ENCODE peak calls at places on chromosomes 4 and X, in eight cellular contexts. M is testis, P is stomach, D is MM.1S, O is A549, F is lower lobe of right lung, K is upper lobe of right lung, Y is psoas muscle. A is an unnamed sample. For H3K4me1, the result is how much of the 10 kb centered on the place peaks cover.

GRCh38 chrX:119398974-119399771 is at the start of gene SLC25A43:
- DNase-seq in P (peak), O (peak), F (peak), K (peak), Y (peak), D (peak), M (peak), A (peak)

GRCh38 chr4:93467484-93468155 is 360.9 kb upstream of the ATOH1 start:
- DNase-seq in Y (no peak), P (no peak), K (no peak), M (no peak), F (no peak), O (no peak), D (no peak), A (no peak)

GRCh38 chr4:27154706-27155105 is 294.1 kb downstream of the STIM2 start:
- DNase-seq in K (no peak), O (no peak), P (no peak), Y (no peak), D (no peak), M (no peak), F (no peak), A (no peak)

GRCh38 chrX:38929966-38930421 is 128.7 kb downstream of the MID1IP1 start:
- DNase-seq in O (no peak), P (no peak), M (no peak), D (peak), K (no peak), F (no peak), Y (peak), A (no peak)

GRCh38 chr4:64799751-64800150 is 390.5 kb upstream of the TECRL start:
- DNase-seq in D (no peak), M (no peak), Y (no peak), O (no peak), K (peak), F (peak), P (no peak), A (peak)

GRCh38 chr4:73714647-73715046 is 25.7 kb upstream of the CXCL8 start:
- DNase-seq in F (no peak), M (no peak), Y (no peak), O (no peak), P (no peak), K (no peak), D (no peak), A (no peak)

GRCh38 chrX:56289449-56289848 is 57.3 kb downstream of the KLF8 start:
- DNase-seq in K (no peak), P (no peak), Y (no peak), F (no peak), O (no peak), D (no peak), M (no peak), A (no peak)

GRCh38 chr4:35772291-35772690 is 472.0 kb downstream of the ARAP2 start:
- DNase-seq in F (no peak), P (no peak), K (no peak), Y (no peak), M (no peak), O (no peak), D (no peak), A (no peak)

GRCh38 chr4:83677656-83678055 is 141.7 kb downstream of the GPAT3 start:
- DNase-seq in P (no peak), F (no peak), O (no peak), D (no peak), M (no peak), Y (no peak), K (no peak), A (no peak)

GRCh38 chr4:134024251-134024650 is 177.3 kb downstream of the PABPC4L start:
- DNase-seq in K (no peak), M (no peak), D (no peak), Y (no peak), O (no peak), F (no peak), P (no peak), A (no peak)

GRCh38 chrX:10015711-10016515 is 48.8 kb downstream of the CLDN34 start:
- DNase-seq in Y (peak), P (no peak), O (no peak), F (peak), K (peak), D (peak), M (no peak), A (peak)

GRCh38 chr4:141196227-141196928 is 24.3 kb upstream of the ZNF330 start:
- DNase-seq in D (no peak), M (no peak), O (no peak), P (no peak), Y (no peak), K (no peak), F (no peak), A (no peak)

GRCh38 chr4:3768842-3769641 is 2.9 kb downstream of the ADRA2C start:
- DNase-seq in F (no peak), Y (no peak), K (no peak), D (no peak), P (no peak), O (no peak), M (no peak), A (no peak)

GRCh38 chr4:3766791-3767561 is 791 bp downstream of the ADRA2C start:
- DNase-seq in P (no peak), O (no peak), Y (no peak), F (no peak), M (peak), K (no peak), D (no peak), A (no peak)

GRCh38 chr4:3766207-3766790 is at the start of gene ADRA2C:
- DNase-seq in P (no peak), K (no peak), O (peak), D (no peak), Y (peak), F (no peak), M (peak), A (no peak)

GRCh38 chr4:3769642-3770184 is 3.5 kb downstream of the ADRA2C start:
- DNase-seq in D (no peak), P (no peak), Y (no peak), O (no peak), K (no peak), M (no peak), F (no peak), A (no peak)

DNA sequence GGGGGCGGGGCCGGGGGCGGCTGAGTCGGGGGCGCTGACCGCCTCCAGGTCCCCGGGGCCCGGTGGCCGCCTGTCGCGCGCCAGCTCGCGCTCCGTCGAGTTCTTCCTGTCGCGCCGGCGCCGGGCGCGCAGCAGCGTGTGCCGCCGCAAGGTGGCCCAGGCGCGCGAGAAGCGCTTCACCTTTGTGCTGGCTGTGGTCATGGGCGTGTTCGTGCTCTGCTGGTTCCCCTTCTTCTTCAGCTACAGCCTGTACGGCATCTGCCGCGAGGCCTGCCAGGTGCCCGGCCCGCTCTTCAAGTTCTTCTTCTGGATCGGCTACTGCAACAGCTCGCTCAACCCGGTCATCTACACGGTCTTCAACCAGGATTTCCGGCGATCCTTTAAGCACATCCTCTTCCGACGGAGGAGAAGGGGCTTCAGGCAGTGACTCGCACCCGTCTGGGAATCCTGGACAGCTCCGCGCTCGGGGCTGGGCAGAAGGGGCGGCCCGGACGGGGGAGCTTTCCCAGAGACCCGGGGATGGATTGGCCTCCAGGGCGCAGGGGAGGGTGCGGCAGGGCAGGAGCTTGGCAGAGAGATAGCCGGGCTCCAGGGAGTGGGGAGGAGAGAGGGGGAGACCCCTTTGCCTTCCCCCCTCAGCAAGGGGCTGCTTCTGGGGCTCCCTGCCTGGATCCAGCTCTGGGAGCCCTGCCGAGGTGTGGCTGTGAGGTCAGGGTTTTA is 1.5 kb downstream of the ADRA2C start:
- DNase-seq in M (peak), D (no peak), O (no peak), P (no peak), Y (no peak), F (no peak), K (no peak), A (no peak)
- H3K4me3 ChIP-seq in M (peak), D (no peak), O (no peak), P (no peak), Y (no peak), F (no peak), K (no peak), A (no peak)

DNA sequence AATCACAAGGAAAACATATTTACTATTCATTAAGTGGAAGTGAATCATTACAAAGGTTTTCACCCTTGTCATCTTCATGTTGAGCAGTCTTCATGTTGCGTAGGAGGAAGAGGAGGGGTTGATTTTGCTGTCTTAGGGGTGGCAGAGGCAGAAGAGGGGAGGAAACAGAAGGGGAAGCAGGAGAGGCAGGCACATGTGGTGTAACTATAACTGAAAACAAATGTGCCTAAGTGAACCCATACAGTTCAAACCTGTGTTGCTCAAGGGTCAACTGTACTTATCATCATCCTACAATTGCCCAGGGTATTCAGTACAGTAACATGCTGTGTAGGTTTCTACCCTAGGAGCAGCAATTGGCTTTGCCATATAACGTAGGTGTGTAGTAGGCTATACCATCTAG is 47.2 kb downstream of the SYNPO2 start:
- DNase-seq in Y (no peak), F (no peak), M (no peak), K (no peak), P (no peak), D (no peak), O (no peak), A (no peak)
- H3K4me1 ChIP-seq in Y (under half), F (under half), M (under half), K (under half), P (under half), D (under half), O (under half), A (under half)

GRCh38 chr4:113579360-113579759 is 182.2 kb downstream of the CAMK2D start:
- DNase-seq in O (no peak), Y (no peak), P (no peak), D (no peak), K (no peak), M (no peak), F (no peak), A (no peak)
- TF ChIP-seq CTCF in O (no peak), Y (no peak), P (no peak), D (no peak), K (no peak), M (no peak), F (no peak), A (no peak)

GRCh38 chr4:16198271-16198670 is 28.0 kb downstream of the TAPT1 start:
- DNase-seq in Y (no peak), K (no peak), F (no peak), D (no peak), O (no peak), M (no peak), P (no peak), A (no peak)
- H3K4me3 ChIP-seq in Y (no peak), K (no peak), F (no peak), D (no peak), O (no peak), M (no peak), P (no peak), A (no peak)

GRCh38 chr4:186483656-186484055 is 71.7 kb downstream of the MTNR1A start:
- DNase-seq in P (no peak), M (no peak), F (no peak), O (no peak), K (no peak), Y (no peak), D (no peak), A (no peak)
- H3K4me1 ChIP-seq in P (under half), M (under half), F (under half), O (under half), K (under half), Y (under half), D (under half), A (under half)

GRCh38 chr4:68905598-68906237 is 45.9 kb downstream of the UGT2A3 start:
- DNase-seq in M (no peak), F (no peak), O (no peak), Y (no peak), K (no peak), D (no peak), P (peak), A (no peak)

GRCh38 chr4:68907788-68908700 is 43.6 kb downstream of the UGT2A3 start:
- DNase-seq in P (no peak), K (no peak), O (no peak), M (no peak), D (no peak), Y (no peak), F (no peak), A (no peak)

GRCh38 chr4:68906238-68907137 is 45.1 kb downstream of the UGT2A3 start:
- DNase-seq in P (no peak), O (no peak), K (no peak), Y (no peak), F (no peak), M (peak), D (no peak), A (peak)

GRCh38 chr4:68907230-68907629 is 44.4 kb downstream of the UGT2A3 start:
- DNase-seq in M (no peak), F (no peak), Y (no peak), O (no peak), P (no peak), D (no peak), K (no peak), A (no peak)

DNA sequence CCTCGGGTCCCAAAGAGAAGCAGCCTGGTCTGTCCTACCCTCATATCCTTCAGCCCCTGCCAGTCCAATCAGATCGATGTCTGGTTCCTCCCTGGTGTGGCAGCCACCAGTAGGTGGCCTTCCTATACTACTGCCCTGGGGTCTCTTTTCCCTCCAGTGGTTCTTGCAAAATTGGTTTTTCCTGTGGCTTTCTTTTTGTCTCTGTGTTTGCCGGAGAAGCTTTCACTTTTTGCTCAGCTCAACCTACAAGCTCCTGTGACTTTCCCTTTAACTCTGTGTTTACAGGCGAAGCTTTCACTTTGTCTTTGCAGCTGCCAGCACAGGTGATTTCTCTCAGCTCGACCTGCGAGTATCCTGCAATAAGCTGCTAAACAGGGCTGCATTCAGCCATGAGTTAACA is 46.8 kb downstream of the UGT2A3 start:
- DNase-seq in D (peak), O (no peak), K (no peak), F (no peak), M (no peak), P (no peak), Y (no peak), A (no peak)
- TF ChIP-seq CTCF in D (peak), O (no peak), K (no peak), F (no peak), M (no peak), P (no peak), Y (no peak), A (no peak)

DNA sequence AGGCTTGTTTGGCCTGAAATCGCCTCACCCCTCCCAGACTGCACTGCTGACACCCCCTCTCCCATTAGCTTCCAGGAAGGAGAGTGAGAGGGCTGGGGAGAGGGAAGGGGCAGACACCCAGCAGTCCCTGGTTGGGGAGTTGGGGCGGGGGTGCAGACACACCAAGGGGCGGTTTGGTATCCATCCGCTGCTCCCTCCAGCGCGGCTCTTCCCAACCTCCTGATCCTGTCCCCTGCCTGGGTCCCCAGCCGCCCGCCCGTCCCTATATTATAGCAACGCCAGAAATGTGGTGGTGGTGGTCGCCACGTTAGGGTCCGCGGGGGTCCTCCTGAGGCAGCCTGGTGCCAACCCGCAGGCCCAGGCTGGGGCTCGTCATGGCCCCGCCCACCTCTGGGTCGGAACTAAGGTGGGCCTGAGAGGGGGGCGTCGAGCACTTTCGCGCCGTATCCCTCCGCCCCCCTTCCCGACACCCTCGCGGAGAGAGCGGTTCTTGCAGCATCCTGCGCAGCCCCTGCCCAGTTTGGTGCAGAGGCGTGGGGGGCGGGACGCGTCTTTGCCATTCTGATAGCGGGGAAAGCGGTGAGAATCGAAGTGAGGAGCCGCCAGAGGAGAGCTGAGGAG is 25.1 kb downstream of the GPRASP3 start:
- DNase-seq in D (no peak), K (no peak), P (no peak), Y (no peak), M (peak), F (peak), O (no peak), A (no peak)
- H3K4me3 ChIP-seq in D (no peak), K (peak), P (peak), Y (peak), M (peak), F (peak), O (peak), A (peak)

GRCh38 chr4:179831274-179831673 is 2389.0 kb upstream of the AGA start:
- DNase-seq in Y (no peak), D (no peak), M (no peak), O (no peak), K (no peak), P (no peak), F (no peak), A (no peak)
- H3K4me1 ChIP-seq in Y (under half), D (under half), M (under half), O (under half), K (under half), P (under half), F (under half), A (under half)

GRCh38 chr4:138267835-138268234 is 25.7 kb upstream of the SLC7A11 start:
- DNase-seq in D (no peak), Y (no peak), P (no peak), F (no peak), O (no peak), M (no peak), K (no peak), A (no peak)

GRCh38 chr4:138266948-138267347 is 24.8 kb upstream of the SLC7A11 start:
- DNase-seq in D (no peak), O (no peak), F (no peak), P (no peak), Y (no peak), K (no peak), M (no peak), A (no peak)

GRCh38 chr4:138263438-138263837 is 21.3 kb upstream of the SLC7A11 start:
- DNase-seq in D (no peak), Y (no peak), O (no peak), K (no peak), P (no peak), F (no peak), M (no peak), A (no peak)

DNA sequence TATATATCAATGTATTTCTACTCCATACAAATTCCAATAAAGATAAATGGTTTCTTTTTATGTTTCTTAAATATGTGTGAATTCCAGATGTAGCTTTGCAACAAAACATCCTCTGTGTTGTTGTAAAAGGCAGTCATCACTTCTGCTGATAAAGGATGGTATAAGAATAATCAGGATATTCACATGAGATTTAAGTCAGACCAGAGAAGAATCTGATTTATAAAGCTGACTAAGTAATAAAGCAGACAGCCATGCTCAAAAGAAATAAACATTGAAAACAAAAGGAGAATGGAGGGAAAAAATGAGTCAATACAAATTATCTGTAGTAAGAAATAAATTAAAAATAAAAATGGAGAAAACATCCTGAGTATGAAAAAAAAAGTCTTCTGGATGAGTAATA is 27.0 kb upstream of the SLC7A11 start:
- DNase-seq in O (no peak), D (no peak), K (no peak), Y (no peak), F (no peak), M (no peak), P (no peak), A (no peak)
- TF ChIP-seq CTCF in O (no peak), D (no peak), K (no peak), Y (no peak), F (no peak), M (no peak), P (no peak), A (no peak)

A was measured in left lung.